ENCODE peak calls at places on chromosomes 12 and 14, in five cellular contexts. E, M, D, X and A are unnamed samples.

GRCh38 chr12:126668538-126668937 is 1598.4 kb upstream of the TMEM132C start:
- DNase-seq in E (no peak), M (no peak), D (no peak), X (no peak), A (no peak)

GRCh38 chr14:63436286-63437098 is 106.7 kb downstream of the PPP2R5E start:
- DNase-seq in E (no peak), M (no peak), D (no peak), X (no peak), A (no peak)

GRCh38 chr14:52391866-52392600 is 77.9 kb downstream of the PTGER2 start:
- DNase-seq in E (no peak), M (no peak), D (no peak), X (no peak), A (peak; percentile 8)

GRCh38 chr12:124621296-124621660 is 53.9 kb upstream of the NCOR2 start:
- DNase-seq in E (no peak), M (no peak), D (peak; percentile 74), X (no peak), A (no peak)

GRCh38 chr14:72535485-72535884 is 358.4 kb downstream of the DPF3 start:
- DNase-seq in E (no peak), M (no peak), D (no peak), X (no peak), A (no peak)

GRCh38 chr14:32968972-32969544 is 30.4 kb downstream of the NPAS3 start:
- DNase-seq in E (no peak), M (no peak), D (no peak), X (no peak), A (no peak)

GRCh38 chr14:66974397-66975025 is 214.7 kb upstream of the GARIN2 start:
- DNase-seq in E (no peak), M (no peak), D (no peak), X (no peak), A (no peak)

GRCh38 chr14:31441273-31442110 is 15.8 kb downstream of the DTD2 start:
- DNase-seq in E (no peak), M (no peak), D (no peak), X (no peak), A (peak; percentile 94)

GRCh38 chr12:93823616-93824410 is 146.6 kb downstream of the CRADD start:
- DNase-seq in E (no peak), M (no peak), D (no peak), X (no peak), A (no peak)

GRCh38 chr12:132146098-132146497 is 1.8 kb downstream of the NOC4L start:
- DNase-seq in E (no peak), M (no peak), D (no peak), X (no peak), A (no peak)

GRCh38 chr12:116838395-116838794 is 42.8 kb downstream of the HRK start:
- DNase-seq in E (peak; percentile 61), M (no peak), D (no peak), X (no peak), A (no peak)

GRCh38 chr14:36941783-36942521 is 230.5 kb downstream of the SLC25A21 start:
- DNase-seq in E (peak; percentile 52), M (peak; percentile 13), D (peak; percentile 67), X (peak; percentile 46), A (peak; percentile 83)

GRCh38 chr14:75132374-75133086 is 5.7 kb upstream of the NEK9 start:
- DNase-seq in E (peak; percentile 82), M (no peak), D (peak; percentile 76), X (peak; percentile 37), A (peak; percentile 70)

GRCh38 chr12:22631863-22632463 is 7.0 kb downstream of the ETNK1 start:
- DNase-seq in E (peak; percentile 13), M (no peak), D (no peak), X (no peak), A (no peak)

GRCh38 chr14:70833884-70834283 is 24.6 kb upstream of the MAP3K9 start:
- DNase-seq in E (no peak), M (no peak), D (no peak), X (no peak), A (no peak)

GRCh38 chr14:77390188-77390587 is 13.0 kb downstream of the SAMD15 start:
- DNase-seq in E (no peak), M (no peak), D (no peak), X (no peak), A (no peak)

GRCh38 chr14:73237786-73238261 is 518 bp downstream of the PAPLN start:
- DNase-seq in E (no peak), M (no peak), D (no peak), X (peak; percentile 7), A (peak; percentile 5)

GRCh38 chr12:102680296-102680695 is 199.9 kb upstream of the IGF1 start:
- DNase-seq in E (no peak), M (no peak), D (no peak), X (no peak), A (no peak)

GRCh38 chr12:62934799-62935674 is at the start of gene PPM1H:
- DNase-seq in E (peak; percentile 78), M (no peak), D (peak; percentile 69), X (peak; percentile 88), A (peak; percentile 90)

GRCh38 chr12:11658796-11659195 is 9.3 kb downstream of the ETV6 start:
- DNase-seq in E (no peak), M (no peak), D (no peak), X (no peak), A (peak; percentile 41)

GRCh38 chr12:101792046-101792931 is 38.5 kb downstream of the GNPTAB start:
- DNase-seq in E (no peak), M (no peak), D (no peak), X (no peak), A (no peak)

GRCh38 chr14:51978566-51979398 is 10.6 kb upstream of the RTRAF start:
- DNase-seq in E (peak; percentile 73), M (peak; percentile 76), D (peak; percentile 70), X (peak; percentile 42), A (peak; percentile 59)

GRCh38 chr12:96766232-96766631 is 140.8 kb upstream of the NEDD1 start:
- DNase-seq in E (no peak), M (no peak), D (no peak), X (no peak), A (no peak)

GRCh38 chr12:50732591-50732990 is 31.3 kb upstream of the ATF1 start:
- DNase-seq in E (no peak), M (no peak), D (no peak), X (no peak), A (no peak)

DNA sequence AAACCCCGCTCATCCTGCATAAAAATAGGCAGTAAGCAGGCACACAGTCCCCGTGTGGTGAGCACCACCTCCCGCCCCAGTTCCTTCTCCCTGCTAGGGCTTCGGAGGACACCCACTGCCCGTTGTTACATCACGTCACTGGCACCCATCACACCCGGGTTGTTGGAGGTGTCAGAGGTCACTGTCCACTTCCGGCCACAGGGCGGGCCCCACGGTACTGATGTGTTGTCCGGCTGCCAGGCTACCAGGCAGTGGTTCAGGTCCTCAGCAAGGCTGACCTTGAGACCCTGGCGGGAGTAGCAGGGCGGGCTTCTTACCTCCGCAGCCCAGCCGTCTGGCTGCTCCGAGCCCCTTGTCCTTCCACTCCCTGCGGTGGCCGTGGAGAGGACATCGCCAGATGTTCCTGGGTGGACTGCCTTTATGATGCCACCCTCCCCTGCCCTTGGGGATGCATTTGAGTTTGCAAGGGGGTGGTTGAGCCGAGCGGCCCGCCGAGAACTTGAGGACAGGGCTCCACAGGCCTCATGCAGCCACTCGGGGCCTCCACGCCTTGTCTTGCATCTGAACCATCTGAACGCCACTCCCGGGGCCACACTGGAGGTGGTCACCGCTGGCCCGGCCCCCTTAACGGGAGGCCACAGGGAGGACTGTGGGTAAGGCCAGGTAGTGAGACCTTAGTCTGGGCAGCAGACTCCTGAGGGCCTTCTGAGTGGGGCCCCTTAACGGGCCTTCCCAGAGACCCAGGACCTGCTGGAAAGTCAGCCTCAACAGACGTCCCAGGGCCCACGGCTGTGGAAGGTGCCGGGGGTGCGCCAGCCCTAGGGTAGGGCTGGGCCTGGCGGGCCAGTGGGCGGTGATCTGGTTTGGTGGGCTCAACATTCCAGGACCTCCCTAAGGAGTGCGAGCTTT is 27.1 kb upstream of the PLD4 start:
- DNase-seq in E (no peak), M (no peak), D (peak; percentile 4), X (no peak), A (no peak)
- H3K4me1 ChIP-seq in E (no peaks in the 10 kb centered on the region), M (no peaks in the 10 kb centered on the region), D (no peaks in the 10 kb centered on the region), X (no peaks in the 10 kb centered on the region), A (no peaks in the 10 kb centered on the region)

GRCh38 chr14:55313480-55313879 is 42.3 kb downstream of the FBXO34 start:
- DNase-seq in E (no peak), M (no peak), D (no peak), X (no peak), A (no peak)
- H3K9me3 ChIP-seq in E (peaks cover 45% of the 10 kb centered on the region), M (peaks cover 5% of the 10 kb centered on the region), D (no peaks in the 10 kb centered on the region), X (peaks cover 7% of the 10 kb centered on the region), A (peaks cover 19% of the 10 kb centered on the region)

DNA sequence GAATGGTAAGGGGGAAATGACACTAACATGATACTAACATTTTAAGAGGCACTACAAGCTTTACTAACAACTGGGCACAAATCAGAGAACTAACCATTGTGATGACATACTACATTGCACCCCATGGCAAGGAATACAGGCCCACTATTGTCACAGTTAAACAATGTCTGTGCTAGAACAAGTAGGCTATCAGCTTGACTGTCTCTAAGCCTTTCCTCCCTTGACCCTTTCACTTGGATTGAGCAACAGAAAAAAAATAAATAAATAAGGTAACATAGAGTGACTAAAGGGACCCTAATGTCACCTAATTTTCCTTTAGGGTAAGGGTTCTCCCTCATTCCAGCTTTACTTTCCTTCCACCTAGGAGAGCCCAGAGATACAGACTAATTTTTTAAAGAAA is 4.4 kb downstream of the SLC38A2 start:
- DNase-seq in E (no peak), M (no peak), D (no peak), X (no peak), A (no peak)
- H3K4me3 ChIP-seq in E (no peak overlapping the region), M (no peak overlapping the region), D (peak overlapping the region; percentile 1), X (peak overlapping the region; percentile 74), A (no peak overlapping the region)

GRCh38 chr14:92586001-92586947 is 72.7 kb downstream of the RIN3 start:
- DNase-seq in E (no peak), M (no peak), D (peak; percentile 21), X (no peak), A (no peak)
- H3K4me1 ChIP-seq in E (no peaks in the 10 kb centered on the region), M (peaks cover 99% of the 10 kb centered on the region), D (no peaks in the 10 kb centered on the region), X (no peaks in the 10 kb centered on the region), A (no peaks in the 10 kb centered on the region)

GRCh38 chr12:34288963-34289345 is 266.7 kb downstream of the ALG10 start:
- DNase-seq in E (no peak), M (no peak), D (no peak), X (no peak), A (no peak)

GRCh38 chr12:34291001-34291400 is 268.7 kb downstream of the ALG10 start:
- DNase-seq in E (no peak), M (no peak), D (no peak), X (no peak), A (no peak)

GRCh38 chr12:34291426-34291901 is 269.2 kb downstream of the ALG10 start:
- DNase-seq in E (no peak), M (no peak), D (no peak), X (no peak), A (no peak)

GRCh38 chr12:34289431-34290190 is 267.3 kb downstream of the ALG10 start:
- DNase-seq in E (no peak), M (no peak), D (no peak), X (no peak), A (no peak)

GRCh38 chr12:34290191-34290995 is 268.1 kb downstream of the ALG10 start:
- DNase-seq in E (no peak), M (no peak), D (no peak), X (no peak), A (no peak)
- H3K9me3 ChIP-seq in E (no peaks in the 10 kb centered on the region), M (no peaks in the 10 kb centered on the region), D (no peaks in the 10 kb centered on the region), X (no peaks in the 10 kb centered on the region), A (no peaks in the 10 kb centered on the region)